ENCODE peak calls at places on chromosomes 11 and 22, in seven cellular contexts. S, K, Y, J, B, G and T are unnamed samples. For H3K4me1, the result is how much of the 10 kb centered on the place peaks cover.

GRCh38 chr11:63880031-63880841 is 36.7 kb downstream of the RCOR2 start:
- DNase-seq in S (no peak), K (no peak), Y (no peak), J (no peak), B (no peak), G (no peak), T (no peak)

GRCh38 chr22:23012081-23012622 is 58.2 kb upstream of the GNAZ start:
- DNase-seq in S (no peak), K (no peak), Y (no peak), J (no peak), B (peak), G (no peak), T (no peak)

GRCh38 chr11:28539239-28540025 is 431.2 kb downstream of the METTL15 start:
- DNase-seq in S (no peak), K (no peak), Y (no peak), J (no peak), B (no peak), G (no peak), T (no peak)

GRCh38 chr11:100739636-100740035 is 52.5 kb downstream of the ARHGAP42 start:
- DNase-seq in S (peak), K (no peak), Y (peak), J (no peak), B (no peak), G (no peak), T (no peak)

GRCh38 chr11:126544311-126545056 is 189.0 kb downstream of the ST3GAL4 start:
- DNase-seq in S (no peak), K (peak), Y (no peak), J (peak), B (no peak), G (no peak), T (no peak)

GRCh38 chr11:9574556-9574805 is 1.0 kb downstream of the WEE1 start:
- DNase-seq in S (peak), K (peak), Y (peak), J (no peak), B (no peak), G (no peak), T (peak)

GRCh38 chr22:38484244-38484643 is 16.3 kb downstream of the KDELR3 start:
- DNase-seq in S (no peak), K (no peak), Y (no peak), J (no peak), B (no peak), G (no peak), T (no peak)

GRCh38 chr22:19800761-19801244 is 40.2 kb downstream of the TBX1 start:
- DNase-seq in S (no peak), K (no peak), Y (peak), J (peak), B (no peak), G (no peak), T (no peak)

GRCh38 chr11:28566643-28567042 is 458.5 kb downstream of the METTL15 start:
- DNase-seq in S (peak), K (peak), Y (peak), J (peak), B (no peak), G (peak), T (no peak)

GRCh38 chr22:32042924-32043323 is at the start of gene SLC5A1:
- DNase-seq in S (no peak), K (peak), Y (no peak), J (no peak), B (no peak), G (no peak), T (peak)

GRCh38 chr11:103051986-103052385 is 40.0 kb downstream of the DCUN1D5 start:
- DNase-seq in S (no peak), K (no peak), Y (no peak), J (no peak), B (no peak), G (no peak), T (no peak)

GRCh38 chr11:87603887-87604286 is 566.2 kb downstream of the TMEM135 start:
- DNase-seq in S (no peak), K (no peak), Y (no peak), J (no peak), B (no peak), G (no peak), T (no peak)

GRCh38 chr11:36044636-36045035 is 100.8 kb downstream of the LDLRAD3 start:
- DNase-seq in S (no peak), K (no peak), Y (no peak), J (no peak), B (no peak), G (no peak), T (no peak)

GRCh38 chr11:46387456-46387855 is 4.1 kb downstream of the CHRM4 start:
- DNase-seq in S (no peak), K (no peak), Y (no peak), J (no peak), B (no peak), G (no peak), T (no peak)

GRCh38 chr11:64891215-64891848 is 12.9 kb upstream of the EHD1 start:
- DNase-seq in S (no peak), K (peak), Y (no peak), J (no peak), B (no peak), G (no peak), T (peak)

GRCh38 chr11:64891880-64892279 is 13.5 kb upstream of the EHD1 start:
- DNase-seq in S (no peak), K (no peak), Y (no peak), J (no peak), B (no peak), G (no peak), T (no peak)

GRCh38 chr11:64888406-64888757 is 10.0 kb upstream of the EHD1 start:
- DNase-seq in S (no peak), K (no peak), Y (no peak), J (no peak), B (no peak), G (no peak), T (peak)

GRCh38 chr11:64888761-64889511 is 10.5 kb upstream of the EHD1 start:
- DNase-seq in S (no peak), K (peak), Y (peak), J (no peak), B (no peak), G (no peak), T (peak)

DNA sequence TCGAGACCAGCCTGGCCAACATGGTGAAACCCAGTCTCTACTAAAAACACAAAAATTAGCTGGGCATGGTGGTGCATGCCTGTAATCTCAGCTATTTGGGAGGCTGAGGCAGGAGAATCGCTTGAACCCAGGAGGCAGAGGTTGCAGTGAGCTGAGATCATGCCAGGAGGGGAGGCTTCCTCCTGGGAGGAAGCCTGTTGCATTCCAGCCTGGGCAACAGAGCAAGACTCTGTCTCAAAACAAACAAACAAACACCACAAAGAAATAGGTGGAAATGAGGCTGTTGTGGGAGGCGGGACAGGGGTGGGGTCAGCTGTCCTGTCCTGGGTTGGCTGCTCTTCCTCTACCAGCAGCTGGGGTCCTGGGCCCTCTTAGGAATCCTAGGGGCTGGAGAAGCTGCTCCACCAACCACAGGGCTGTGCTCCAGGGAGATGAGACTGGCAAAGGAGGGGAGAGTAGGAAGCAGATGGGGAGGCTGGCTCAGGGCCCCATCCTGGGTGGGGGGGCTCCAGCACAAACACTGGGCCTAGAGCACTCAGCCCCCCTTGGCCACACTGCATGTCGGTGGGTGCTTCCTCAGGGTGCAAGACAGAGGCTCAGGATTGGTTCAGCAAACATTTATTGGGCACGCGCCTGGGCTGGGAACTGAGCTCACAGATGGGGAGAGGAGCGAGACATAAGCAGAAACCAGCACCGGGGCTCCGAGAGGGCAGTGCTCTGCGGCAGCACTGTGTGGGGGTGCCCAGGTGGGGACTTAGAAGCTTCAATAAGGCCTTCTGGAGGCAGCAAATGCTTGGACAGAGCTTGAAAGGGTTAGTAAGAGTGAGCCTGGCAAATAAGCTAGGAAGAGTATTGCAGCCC is 11.9 kb upstream of the EHD1 start:
- DNase-seq in S (no peak), K (peak), Y (no peak), J (no peak), B (no peak), G (no peak), T (peak)
- H3K4me1 ChIP-seq in S (under half), K (under half), Y (half or more), J (under half), B (under half), G (under half), T (under half)

GRCh38 chr11:16001044-16001568 is 355.2 kb downstream of the SOX6 start:
- DNase-seq in S (no peak), K (no peak), Y (no peak), J (no peak), B (no peak), G (no peak), T (no peak)
- TF ChIP-seq EP300 in S (no peak), K (no peak), Y (no peak), J (no peak), B (no peak), G (no peak), T (no peak)

DNA sequence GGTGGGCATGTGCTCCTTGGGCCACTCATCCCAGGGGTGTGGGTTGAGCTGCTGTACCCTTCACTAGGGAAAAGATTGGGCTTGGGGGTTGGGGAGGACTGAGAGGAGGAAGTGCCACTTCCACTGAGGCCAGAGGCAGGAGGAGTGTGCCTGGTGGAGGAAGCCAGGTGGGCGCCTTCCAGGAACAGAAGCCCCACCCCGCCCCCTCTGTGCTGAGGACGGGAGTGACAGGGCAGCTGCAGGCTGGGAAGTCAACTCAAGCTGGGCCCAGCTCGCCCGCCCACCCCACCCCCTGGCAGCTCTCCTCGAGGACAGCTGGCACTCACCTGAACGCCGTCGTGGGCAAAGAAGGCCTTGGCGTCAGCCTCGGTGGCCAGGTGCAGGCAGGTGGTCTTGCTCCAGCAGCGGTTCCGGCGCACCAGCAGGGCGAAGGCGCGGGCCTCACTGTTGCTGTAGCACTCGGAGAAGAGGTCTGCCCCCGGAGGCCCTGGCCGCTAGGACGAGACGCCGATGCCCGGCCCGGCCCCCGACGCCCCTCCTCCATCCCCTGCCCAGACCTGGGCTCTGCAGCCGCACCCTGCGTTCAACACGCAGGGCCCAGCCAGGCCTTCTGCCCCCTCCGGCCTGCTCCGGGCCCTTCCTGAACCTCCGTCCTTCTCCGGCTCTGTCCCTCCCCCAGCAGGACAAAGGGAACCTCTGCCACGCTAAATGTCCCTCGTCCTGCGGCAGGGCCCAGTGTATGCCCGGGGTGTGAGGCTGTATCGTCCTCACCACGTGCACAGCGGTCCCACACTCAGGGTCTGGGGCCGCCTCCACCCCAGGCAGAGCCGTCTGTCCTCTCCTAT is 13.4 kb downstream of the TSSC4 start:
- DNase-seq in S (no peak), K (no peak), Y (no peak), J (no peak), B (no peak), G (no peak), T (no peak)
- H3K4me1 ChIP-seq in S (under half), K (under half), Y (under half), J (under half), B (under half), G (under half), T (under half)

GRCh38 chr11:69280451-69280850 is 13.5 kb upstream of the MYEOV start:
- DNase-seq in S (no peak), K (no peak), Y (peak), J (no peak), B (no peak), G (no peak), T (no peak)
- TF ChIP-seq EP300 in S (no peak), K (no peak), Y (no peak), J (no peak), B (no peak), G (no peak), T (no peak)